ENCODE peak calls at places on chromosomes 7 and 10, in four cellular contexts. One of them, this sample, is unnamed.

GRCh38 chr7:142088022-142088714 is 23.4 kb upstream of the MGAM2 start:
- DNase-seq in thoracic aorta: no peak
- DNase-seq in A549: no peak
- DNase-seq in SJCRH30: no peak
- DNase-seq in this sample: no peak

GRCh38 chr10:11197266-11197712 is 179.6 kb downstream of the CELF2 start:
- DNase-seq in thoracic aorta: no peak
- DNase-seq in A549: no peak
- DNase-seq in SJCRH30: peak
- DNase-seq in this sample: no peak

GRCh38 chr10:69653561-69653960 is 23.5 kb downstream of the FAM241B start:
- DNase-seq in thoracic aorta: no peak
- DNase-seq in A549: no peak
- DNase-seq in SJCRH30: no peak
- DNase-seq in this sample: no peak

GRCh38 chr10:104256335-104257080 is 1.8 kb downstream of the GSTO1 start:
- DNase-seq in thoracic aorta: no peak
- DNase-seq in A549: no peak
- DNase-seq in SJCRH30: no peak
- DNase-seq in this sample: no peak

GRCh38 chr7:18103436-18104218 is 76.0 kb upstream of the PRPS1L1 start:
- DNase-seq in thoracic aorta: no peak
- DNase-seq in A549: no peak
- DNase-seq in SJCRH30: no peak
- DNase-seq in this sample: no peak

GRCh38 chr7:141844256-141844655 is 3.0 kb upstream of the PRSS37 start:
- DNase-seq in thoracic aorta: no peak
- DNase-seq in A549: no peak
- DNase-seq in SJCRH30: no peak
- DNase-seq in this sample: no peak

GRCh38 chr10:25245171-25245570 is 70.4 kb downstream of the GPR158 start:
- DNase-seq in thoracic aorta: no peak
- DNase-seq in A549: no peak
- DNase-seq in SJCRH30: no peak
- DNase-seq in this sample: no peak

GRCh38 chr10:103876155-103876554 is 20.8 kb upstream of the SH3PXD2A start:
- DNase-seq in thoracic aorta: no peak
- DNase-seq in A549: no peak
- DNase-seq in SJCRH30: no peak
- DNase-seq in this sample: peak

GRCh38 chr7:149776305-149776704 is 2.9 kb upstream of the ZNF467 start:
- DNase-seq in thoracic aorta: no peak
- DNase-seq in A549: no peak
- DNase-seq in SJCRH30: no peak
- DNase-seq in this sample: peak

GRCh38 chr10:102230264-102230860 is 4.3 kb downstream of the ELOVL3 start:
- DNase-seq in thoracic aorta: no peak
- DNase-seq in A549: peak
- DNase-seq in SJCRH30: peak
- DNase-seq in this sample: peak

GRCh38 chr10:102229810-102230263 is 3.7 kb downstream of the ELOVL3 start:
- DNase-seq in thoracic aorta: no peak
- DNase-seq in A549: peak
- DNase-seq in SJCRH30: peak
- DNase-seq in this sample: peak

GRCh38 chr10:102225646-102226541 is at the start of gene ELOVL3:
- DNase-seq in thoracic aorta: peak
- DNase-seq in A549: peak
- DNase-seq in SJCRH30: peak
- DNase-seq in this sample: peak

GRCh38 chr10:102226542-102226870 is 407 bp downstream of the ELOVL3 start:
- DNase-seq in thoracic aorta: no peak
- DNase-seq in A549: no peak
- DNase-seq in SJCRH30: no peak
- DNase-seq in this sample: no peak

GRCh38 chr10:102227050-102227449 is 951 bp downstream of the ELOVL3 start:
- DNase-seq in thoracic aorta: no peak
- DNase-seq in A549: no peak
- DNase-seq in SJCRH30: no peak
- DNase-seq in this sample: no peak
- H3K4me3 ChIP-seq in thoracic aorta: no peak
- H3K4me3 ChIP-seq in A549: no peak
- H3K4me3 ChIP-seq in SJCRH30: no peak
- H3K4me3 ChIP-seq in this sample: no peak

DNA sequence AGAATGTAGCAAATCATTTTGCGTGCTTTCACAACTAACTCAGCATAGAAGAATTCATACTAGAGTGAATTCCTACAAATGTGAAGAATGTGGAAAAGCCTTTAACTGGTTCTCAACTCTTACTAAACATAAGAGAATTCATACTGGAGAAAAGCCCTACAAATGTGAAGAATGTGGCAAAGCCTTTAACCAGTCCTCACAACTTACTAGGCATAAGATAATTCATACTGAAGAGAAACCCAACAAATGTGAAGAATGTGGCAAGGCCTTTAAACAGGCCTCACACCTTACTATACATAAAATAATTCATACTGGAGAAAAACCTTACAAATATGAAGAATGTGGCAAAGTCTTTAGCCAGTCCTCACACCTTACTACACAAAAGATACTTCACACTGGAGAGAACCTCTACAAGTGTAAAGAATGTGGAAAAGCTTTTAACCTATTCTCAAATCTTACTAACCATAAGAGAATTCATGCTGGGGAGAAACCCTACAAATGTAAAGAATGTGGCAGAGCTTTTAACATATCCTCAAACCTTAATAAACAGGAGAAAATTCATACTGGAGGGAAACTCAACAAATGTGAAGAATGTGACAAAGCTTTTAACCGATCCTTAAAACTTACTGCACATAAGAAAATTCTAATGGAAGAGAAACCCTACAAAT is 40.8 kb downstream of the ZNF107 start:
- DNase-seq in thoracic aorta: no peak
- DNase-seq in A549: no peak
- DNase-seq in SJCRH30: no peak
- DNase-seq in this sample: no peak
- H3K4me3 ChIP-seq in thoracic aorta: peak
- H3K4me3 ChIP-seq in A549: no peak
- H3K4me3 ChIP-seq in SJCRH30: no peak
- H3K4me3 ChIP-seq in this sample: no peak

GRCh38 chr7:40680657-40681056 is 545.9 kb downstream of the SUGCT start:
- DNase-seq in thoracic aorta: no peak
- DNase-seq in A549: peak
- DNase-seq in SJCRH30: no peak
- DNase-seq in this sample: peak
- H3K4me3 ChIP-seq in thoracic aorta: no peak
- H3K4me3 ChIP-seq in A549: no peak
- H3K4me3 ChIP-seq in SJCRH30: no peak
- H3K4me3 ChIP-seq in this sample: no peak

GRCh38 chr7:74606909-74607255 is 50.6 kb upstream of the GTF2I start:
- DNase-seq in thoracic aorta: no peak
- DNase-seq in A549: no peak
- DNase-seq in SJCRH30: no peak
- DNase-seq in this sample: no peak
- H3K4me3 ChIP-seq in thoracic aorta: peak
- H3K4me3 ChIP-seq in A549: peak
- H3K4me3 ChIP-seq in SJCRH30: peak
- H3K4me3 ChIP-seq in this sample: peak

GRCh38 chr10:45582386-45582781 is 90.2 kb downstream of the ZFAND4 start:
- DNase-seq in thoracic aorta: no peak
- DNase-seq in A549: no peak
- DNase-seq in SJCRH30: no peak
- DNase-seq in this sample: no peak

GRCh38 chr10:45580781-45581496 is 91.6 kb downstream of the ZFAND4 start:
- DNase-seq in thoracic aorta: no peak
- DNase-seq in A549: no peak
- DNase-seq in SJCRH30: no peak
- DNase-seq in this sample: no peak

GRCh38 chr10:45581497-45582385 is 90.8 kb downstream of the ZFAND4 start:
- DNase-seq in thoracic aorta: no peak
- DNase-seq in A549: no peak
- DNase-seq in SJCRH30: no peak
- DNase-seq in this sample: no peak

GRCh38 chr10:45578384-45578946 is 94.1 kb downstream of the ZFAND4 start:
- DNase-seq in thoracic aorta: no peak
- DNase-seq in A549: no peak
- DNase-seq in SJCRH30: no peak
- DNase-seq in this sample: no peak

GRCh38 chr10:45580371-45580770 is 92.2 kb downstream of the ZFAND4 start:
- DNase-seq in thoracic aorta: no peak
- DNase-seq in A549: no peak
- DNase-seq in SJCRH30: no peak
- DNase-seq in this sample: no peak
- H3K4me3 ChIP-seq in thoracic aorta: peak
- H3K4me3 ChIP-seq in A549: no peak
- H3K4me3 ChIP-seq in SJCRH30: no peak
- H3K4me3 ChIP-seq in this sample: no peak

GRCh38 chr10:92502296-92502695 is 71.6 kb downstream of the IDE start:
- DNase-seq in thoracic aorta: no peak
- DNase-seq in A549: no peak
- DNase-seq in SJCRH30: no peak
- DNase-seq in this sample: no peak

GRCh38 chr10:92505044-92505443 is 68.8 kb downstream of the IDE start:
- DNase-seq in thoracic aorta: no peak
- DNase-seq in A549: no peak
- DNase-seq in SJCRH30: no peak
- DNase-seq in this sample: no peak

GRCh38 chr10:92508866-92509265 is 65.0 kb downstream of the IDE start:
- DNase-seq in thoracic aorta: no peak
- DNase-seq in A549: no peak
- DNase-seq in SJCRH30: no peak
- DNase-seq in this sample: no peak

DNA sequence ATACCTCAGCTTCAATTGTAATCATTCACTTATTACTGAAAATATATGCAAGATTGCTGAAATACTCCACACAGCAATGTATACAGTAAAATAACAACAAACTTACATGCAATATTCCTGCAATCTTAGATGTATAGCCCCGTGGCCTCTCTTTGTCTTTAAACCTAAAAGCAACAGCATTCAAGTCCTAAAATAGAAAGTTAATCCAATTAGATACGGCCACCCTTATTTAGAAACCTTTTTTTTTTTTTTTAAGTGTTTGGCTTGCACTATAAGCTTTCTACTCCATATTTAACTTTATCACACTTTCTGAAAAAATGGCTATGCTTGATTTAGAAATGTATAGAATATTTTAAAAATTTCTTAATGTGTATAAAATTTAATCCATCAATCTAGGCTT is 67.6 kb downstream of the IDE start:
- DNase-seq in thoracic aorta: no peak
- DNase-seq in A549: no peak
- DNase-seq in SJCRH30: no peak
- DNase-seq in this sample: no peak
- H3K4me3 ChIP-seq in thoracic aorta: no peak
- H3K4me3 ChIP-seq in A549: no peak
- H3K4me3 ChIP-seq in SJCRH30: no peak
- H3K4me3 ChIP-seq in this sample: no peak

DNA sequence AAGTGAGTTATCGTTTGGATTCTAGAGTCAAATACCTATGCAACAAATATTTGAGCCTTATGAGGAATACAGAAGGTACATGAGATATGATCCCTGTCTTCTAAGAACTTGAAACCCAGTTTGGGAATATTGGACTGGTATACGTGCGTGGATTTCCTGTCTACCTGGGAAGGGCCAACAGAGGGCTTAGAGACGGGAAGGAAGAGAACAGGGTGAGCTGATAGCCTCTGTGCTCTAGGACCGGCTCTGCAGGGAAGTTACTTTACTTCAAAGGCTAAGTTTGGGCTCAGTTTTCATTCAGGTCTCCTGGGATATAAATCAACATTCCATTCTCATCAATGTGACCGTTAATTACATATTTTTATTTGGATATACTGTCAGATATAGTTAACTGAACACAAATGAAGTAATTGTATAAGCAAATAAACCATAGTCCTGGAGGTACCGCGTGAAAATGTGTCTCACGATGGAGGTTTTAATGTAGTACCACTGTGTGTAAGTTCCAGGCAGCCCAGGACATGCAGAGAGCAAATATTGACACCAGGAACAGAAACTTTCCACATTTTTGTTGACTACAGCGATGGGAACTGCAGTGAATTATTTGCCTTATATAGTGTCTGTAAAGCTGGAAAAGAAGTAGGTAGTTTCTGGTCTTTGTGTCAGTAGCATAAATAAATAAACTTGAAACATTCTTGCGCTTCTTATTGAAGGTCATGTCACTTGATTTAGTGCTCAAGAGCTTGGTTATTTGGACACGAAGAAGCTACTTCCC is 8.6 kb downstream of the CHST12 start:
- DNase-seq in thoracic aorta: no peak
- DNase-seq in A549: peak
- DNase-seq in SJCRH30: no peak
- DNase-seq in this sample: no peak
- H3K4me3 ChIP-seq in thoracic aorta: no peak
- H3K4me3 ChIP-seq in A549: no peak
- H3K4me3 ChIP-seq in SJCRH30: no peak
- H3K4me3 ChIP-seq in this sample: no peak

DNA sequence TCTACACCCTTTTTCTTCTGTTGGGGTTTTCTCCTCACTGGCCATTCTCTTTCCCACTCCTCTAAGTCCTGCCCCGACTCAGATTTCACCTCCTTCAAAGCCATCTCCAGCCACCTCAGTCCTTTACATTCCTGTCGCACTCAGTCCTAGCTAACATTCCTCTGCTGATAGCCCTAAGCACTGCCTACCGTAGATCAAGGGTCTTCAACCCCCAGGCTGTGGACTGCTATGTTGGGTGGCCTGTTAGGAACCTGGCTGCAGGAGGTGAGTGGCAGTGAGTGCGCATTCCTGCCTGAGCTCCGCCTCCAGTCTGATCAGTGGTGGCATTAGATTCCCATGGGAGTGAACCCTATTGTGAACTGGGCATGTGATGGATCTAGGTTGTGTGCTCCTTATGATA is 11.2 kb downstream of the PFKFB3 start:
- DNase-seq in thoracic aorta: no peak
- DNase-seq in A549: no peak
- DNase-seq in SJCRH30: no peak
- DNase-seq in this sample: no peak
- H3K4me3 ChIP-seq in thoracic aorta: no peak
- H3K4me3 ChIP-seq in A549: peak
- H3K4me3 ChIP-seq in SJCRH30: no peak
- H3K4me3 ChIP-seq in this sample: no peak